ENCODE peak calls at places on chromosomes 2 and 18, in ten cellular contexts. I is hypothalamus; A is GM04503; R is activated T-cell treated with anti-CD3 and anti-CD28 coated beads for 1 hour; S is A549; X is stimulated activated CD4-positive, alpha-beta T cell treated with anti-CD3 and anti-CD28 coated beads, Interleukin-15, amount 100 ng/mL, for 1 hour; Z is astrocyte; O is GDM1; B is T1000; M is NCI-H460. E is an unnamed sample.

GRCh38 chr18:30106356-30106755 is 936.2 kb downstream of the DSC3 start:
- DNase-seq in I (no peak), A (no peak), R (no peak), S (no peak), X (no peak), Z (no peak), O (no peak), B (peak), M (no peak), E (no peak)

GRCh38 chr2:196263181-196263747 is 91.9 kb upstream of the STK17B start:
- DNase-seq in I (no peak), A (peak), R (no peak), S (no peak), X (no peak), Z (peak), O (peak), B (no peak), M (no peak), E (no peak)

GRCh38 chr2:101464841-101465240 is 10.1 kb downstream of the RFX8 start:
- DNase-seq in I (no peak), A (no peak), R (no peak), S (no peak), X (no peak), Z (no peak), O (no peak), B (no peak), M (no peak), E (no peak)

GRCh38 chr2:219298759-219299371 is 10.3 kb downstream of the PTPRN start:
- DNase-seq in I (peak), A (no peak), R (peak), S (peak), X (peak), Z (peak), O (peak), B (peak), M (peak), E (peak)

GRCh38 chr2:61443342-61444041 is 27.4 kb downstream of the USP34 start:
- DNase-seq in I (no peak), A (no peak), R (no peak), S (no peak), X (no peak), Z (no peak), O (no peak), B (no peak), M (no peak), E (no peak)

GRCh38 chr2:136024185-136024584 is 38.8 kb upstream of the DARS1 start:
- DNase-seq in I (no peak), A (no peak), R (no peak), S (no peak), X (no peak), Z (no peak), O (no peak), B (no peak), M (no peak), E (no peak)

GRCh38 chr2:119517433-119517832 is 6.8 kb downstream of the SCTR start:
- DNase-seq in I (peak), A (peak), R (peak), S (peak), X (peak), Z (peak), O (peak), B (no peak), M (peak), E (no peak)

GRCh38 chr2:226489765-226490164 is 309.9 kb downstream of the IRS1 start:
- DNase-seq in I (no peak), A (peak), R (no peak), S (peak), X (no peak), Z (peak), O (no peak), B (no peak), M (peak), E (no peak)

GRCh38 chr2:120425014-120425413 is 79.1 kb downstream of the INHBB start:
- DNase-seq in I (no peak), A (no peak), R (no peak), S (no peak), X (no peak), Z (no peak), O (no peak), B (no peak), M (no peak), E (no peak)

GRCh38 chr2:187748958-187749357 is 194.7 kb upstream of the TFPI start:
- DNase-seq in I (no peak), A (no peak), R (no peak), S (no peak), X (no peak), Z (no peak), O (no peak), B (no peak), M (no peak), E (no peak)

E was measured in posterior vena cava.